ENCODE peak calls at places on chromosomes 1 and 21, in five cellular contexts. D, F, M, J and Q are unnamed samples.
A peak's percentile ranks its signal among the peaks of the same experiment; 100 is the strongest.

GRCh38 chr21:35048183-35048601 is 910 bp downstream of the RUNX1 start:
- DNase-seq in D (no peak), F (no peak), M (no peak), J (no peak), Q (no peak)

GRCh38 chr21:42627527-42628289 is 25.7 kb upstream of the PDE9A start:
- DNase-seq in D (no peak), F (no peak), M (no peak), J (peak; percentile 20), Q (no peak)

GRCh38 chr1:116572771-116573170 is 1.9 kb upstream of the CD58 start:
- DNase-seq in D (no peak), F (no peak), M (no peak), J (no peak), Q (no peak)

GRCh38 chr1:68083686-68084085 is 33.3 kb upstream of the DIRAS3 start:
- DNase-seq in D (no peak), F (no peak), M (no peak), J (no peak), Q (no peak)

GRCh38 chr1:56506951-56507437 is 72.4 kb downstream of the PLPP3 start:
- DNase-seq in D (no peak), F (no peak), M (no peak), J (no peak), Q (no peak)

GRCh38 chr1:63747445-63747844 is 26.4 kb upstream of the ROR1 start:
- DNase-seq in D (no peak), F (no peak), M (peak; percentile 57), J (peak; percentile 43), Q (no peak)

GRCh38 chr1:24108334-24109165 is 3.4 kb downstream of the MYOM3 start:
- DNase-seq in D (peak; percentile 34), F (peak; percentile 37), M (peak; percentile 83), J (no peak), Q (no peak)

GRCh38 chr1:87044424-87044823 is 130.0 kb downstream of the HS2ST1 start:
- DNase-seq in D (no peak), F (no peak), M (no peak), J (no peak), Q (no peak)

GRCh38 chr1:115545096-115545720 is 96.6 kb upstream of the VANGL1 start:
- DNase-seq in D (no peak), F (no peak), M (no peak), J (peak; percentile 63), Q (no peak)

GRCh38 chr1:230509281-230509977 is 83.3 kb upstream of the PGBD5 start:
- DNase-seq in D (no peak), F (peak; percentile 29), M (peak; percentile 69), J (no peak), Q (peak; percentile 56)

GRCh38 chr1:39282537-39283216 is 78.2 kb downstream of the MACF1 start:
- DNase-seq in D (no peak), F (no peak), M (no peak), J (no peak), Q (no peak)

GRCh38 chr1:162250004-162250730 is 126.5 kb downstream of the SPATA46 start:
- DNase-seq in D (no peak), F (no peak), M (no peak), J (peak; percentile 69), Q (no peak)

GRCh38 chr1:227447531-227447990 is 115.8 kb upstream of the ZNF678 start:
- DNase-seq in D (peak; percentile 46), F (no peak), M (peak; percentile 29), J (peak; percentile 87), Q (no peak)

GRCh38 chr1:162951553-162952315 is 90.8 kb upstream of the CCDC190 start:
- DNase-seq in D (no peak), F (no peak), M (peak; percentile 33), J (no peak), Q (no peak)

GRCh38 chr1:240109920-240110685 is 18.4 kb downstream of the FMN2 start:
- DNase-seq in D (no peak), F (no peak), M (peak; percentile 37), J (no peak), Q (no peak)

GRCh38 chr1:183598386-183598785 is 8.1 kb upstream of the NCF2 start:
- DNase-seq in D (no peak), F (no peak), M (peak; percentile 61), J (no peak), Q (no peak)

GRCh38 chr1:65793359-65793732 is 651 bp downstream of the PDE4B start:
- DNase-seq in D (peak; percentile 19), F (no peak), M (no peak), J (peak; percentile 72), Q (no peak)

GRCh38 chr1:165481820-165482532 is 37.0 kb upstream of the RXRG start:
- DNase-seq in D (peak; percentile 60), F (peak; percentile 21), M (peak; percentile 85), J (no peak), Q (peak; percentile 62)

GRCh38 chr1:108897865-108898720 is 21.3 kb downstream of the GPSM2 start:
- DNase-seq in D (no peak), F (peak; percentile 31), M (peak; percentile 86), J (no peak), Q (no peak)

GRCh38 chr1:117639741-117640140 is 33.9 kb downstream of the TENT5C start:
- DNase-seq in D (no peak), F (no peak), M (no peak), J (no peak), Q (no peak)

GRCh38 chr1:160375788-160376524 is 9.1 kb downstream of the NHLH1 start:
- DNase-seq in D (no peak), F (no peak), M (no peak), J (peak; percentile 84), Q (no peak)

GRCh38 chr1:94772230-94772641 is 47.9 kb upstream of the SLC44A3 start:
- DNase-seq in D (no peak), F (no peak), M (no peak), J (no peak), Q (no peak)

GRCh38 chr1:2801535-2802291 is at the start of gene TTC34:
- DNase-seq in D (no peak), F (no peak), M (no peak), J (no peak), Q (no peak)

GRCh38 chr1:26723013-26723991 is 27.5 kb downstream of the ARID1A start:
- DNase-seq in D (peak; percentile 83), F (peak; percentile 96), M (peak; percentile 99), J (peak; percentile 95), Q (peak; percentile 98)

GRCh38 chr1:195806060-195806459 is 802.2 kb downstream of the KCNT2 start:
- DNase-seq in D (no peak), F (no peak), M (no peak), J (no peak), Q (no peak)

GRCh38 chr21:16330340-16331319 is 600.8 kb downstream of the USP25 start:
- DNase-seq in D (peak; percentile 34), F (peak; percentile 24), M (peak; percentile 91), J (no peak), Q (no peak)

GRCh38 chr21:25967566-25968438 is 202.8 kb downstream of the APP start:
- DNase-seq in D (no peak), F (no peak), M (peak; percentile 24), J (no peak), Q (no peak)

GRCh38 chr1:235402457-235403200 is 35.4 kb downstream of the TBCE start:
- DNase-seq in D (no peak), F (no peak), M (no peak), J (no peak), Q (no peak)

GRCh38 chr1:25996966-25997758 is 701 bp downstream of the PAFAH2 start:
- DNase-seq in D (peak; percentile 73), F (no peak), M (peak; percentile 79), J (no peak), Q (no peak)

GRCh38 chr1:2821970-2822620 is 20.6 kb upstream of the TTC34 start:
- DNase-seq in D (no peak), F (no peak), M (no peak), J (no peak), Q (no peak)

GRCh38 chr1:92484472-92485373 is 2.0 kb downstream of the GFI1 start:
- DNase-seq in D (no peak), F (no peak), M (peak; percentile 14), J (peak; percentile 86), Q (no peak)

GRCh38 chr1:100624886-100625430 is 87.0 kb downstream of the GPR88 start:
- DNase-seq in D (no peak), F (no peak), M (no peak), J (no peak), Q (no peak)

GRCh38 chr1:238568707-238569106 is 678.0 kb upstream of the ZP4 start:
- DNase-seq in D (no peak), F (no peak), M (no peak), J (no peak), Q (no peak)

GRCh38 chr1:26953374-26953773 is 6.9 kb downstream of the KDF1 start:
- DNase-seq in D (no peak), F (no peak), M (no peak), J (no peak), Q (no peak)

GRCh38 chr1:157189986-157190982 is 52.1 kb upstream of the ETV3 start:
- DNase-seq in D (no peak), F (no peak), M (no peak), J (peak; percentile 34), Q (no peak)

GRCh38 chr1:43982798-43983197 is 3.8 kb downstream of the B4GALT2 start:
- DNase-seq in D (no peak), F (no peak), M (no peak), J (no peak), Q (no peak)

GRCh38 chr1:43980255-43981134 is 1.5 kb downstream of the B4GALT2 start:
- DNase-seq in D (no peak), F (no peak), M (peak; percentile 32), J (no peak), Q (no peak)

GRCh38 chr1:43981135-43981491 is 2.1 kb downstream of the B4GALT2 start:
- DNase-seq in D (no peak), F (no peak), M (no peak), J (no peak), Q (no peak)

GRCh38 chr1:43982241-43982640 is 3.2 kb downstream of the B4GALT2 start:
- DNase-seq in D (no peak), F (no peak), M (no peak), J (no peak), Q (no peak)

GRCh38 chr1:43981636-43982035 is 2.6 kb downstream of the B4GALT2 start:
- DNase-seq in D (no peak), F (no peak), M (no peak), J (no peak), Q (no peak)
- TF ChIP-seq CTCF in D (no peak), F (no peak), M (no peak), J (no peak), Q (no peak)

GRCh38 chr1:154352245-154352580 is 26.9 kb downstream of the ATP8B2 start:
- DNase-seq in D (no peak), F (no peak), M (no peak), J (no peak), Q (no peak)
- H3K4me3 ChIP-seq in D (peak overlapping the region; percentile 44), F (no peak overlapping the region), M (no peak overlapping the region), J (peak overlapping the region; percentile 80), Q (no peak overlapping the region)

GRCh38 chr1:7302873-7303272 is 468.2 kb upstream of the VAMP3 start:
- DNase-seq in D (no peak), F (no peak), M (no peak), J (peak; percentile 41), Q (no peak)
- TF ChIP-seq CTCF in D (no peak), F (no peak), M (peak; percentile 2), J (peak; percentile 52), Q (peak; percentile 4)

DNA sequence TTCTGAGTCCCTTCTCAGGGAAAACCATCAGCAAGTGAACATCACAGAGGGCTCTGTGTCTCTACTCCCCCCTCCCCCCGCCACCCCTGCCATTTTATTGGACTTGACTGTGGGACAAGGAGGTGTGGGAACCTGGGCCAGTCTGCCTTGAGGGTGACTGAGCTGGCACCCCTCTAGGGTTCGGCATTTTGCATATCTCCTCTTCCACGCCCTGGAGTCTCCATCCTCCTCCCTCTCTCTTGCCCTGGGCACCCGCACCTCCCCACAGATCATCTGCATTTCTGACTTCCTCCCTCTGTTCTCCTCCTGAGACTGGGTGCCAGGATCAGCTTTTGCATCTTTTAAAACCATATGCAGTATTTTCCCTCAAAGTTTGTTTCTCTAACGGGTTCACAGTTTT is 107.1 kb upstream of the ERRFI1 start:
- DNase-seq in D (no peak), F (no peak), M (no peak), J (no peak), Q (no peak)
- H3K4me3 ChIP-seq in D (no peak overlapping the region), F (no peak overlapping the region), M (no peak overlapping the region), J (no peak overlapping the region), Q (no peak overlapping the region)